ENCODE peak calls at places on chromosomes 3 and 15, in four cellular contexts. One of them, this sample, is unnamed. For H3K4me1, the result is how much of the 10 kb centered on the place peaks cover.

GRCh38 chr3:117045143-117045542 is 335.6 kb downstream of the TUSC7 start:
- DNase-seq in adrenal gland: no peak
- DNase-seq in heart right ventricle: no peak
- DNase-seq in ovary: no peak
- DNase-seq in this sample: no peak

GRCh38 chr3:16559664-16560365 is 45.4 kb downstream of the DAZL start:
- DNase-seq in ovary: no peak
- DNase-seq in adrenal gland: no peak
- DNase-seq in heart right ventricle: no peak
- DNase-seq in this sample: no peak

GRCh38 chr15:81133782-81134461 is at the start of gene CFAP161:
- DNase-seq in adrenal gland: peak
- DNase-seq in heart right ventricle: peak
- DNase-seq in ovary: peak
- DNase-seq in this sample: peak

GRCh38 chr3:178236555-178237277 is 299.5 kb upstream of the KCNMB2 start:
- DNase-seq in ovary: no peak
- DNase-seq in heart right ventricle: no peak
- DNase-seq in adrenal gland: no peak
- DNase-seq in this sample: no peak

GRCh38 chr15:87648278-87648677 is 608.3 kb downstream of the NTRK3 start:
- DNase-seq in ovary: no peak
- DNase-seq in adrenal gland: no peak
- DNase-seq in heart right ventricle: no peak
- DNase-seq in this sample: no peak

GRCh38 chr3:19931180-19931692 is 2.8 kb downstream of the EFHB start:
- DNase-seq in adrenal gland: no peak
- DNase-seq in ovary: no peak
- DNase-seq in heart right ventricle: no peak
- DNase-seq in this sample: no peak

GRCh38 chr3:16124636-16125035 is 49.8 kb upstream of the GALNT15 start:
- DNase-seq in ovary: no peak
- DNase-seq in adrenal gland: no peak
- DNase-seq in heart right ventricle: no peak
- DNase-seq in this sample: no peak

GRCh38 chr15:99169769-99170311 is 65.0 kb downstream of the SYNM start:
- DNase-seq in ovary: no peak
- DNase-seq in heart right ventricle: no peak
- DNase-seq in adrenal gland: no peak
- DNase-seq in this sample: no peak

GRCh38 chr3:21274000-21274671 is 476.9 kb downstream of the ZNF385D start:
- DNase-seq in adrenal gland: no peak
- DNase-seq in ovary: no peak
- DNase-seq in heart right ventricle: no peak
- DNase-seq in this sample: no peak

GRCh38 chr3:113234688-113235260 is 23.4 kb downstream of the BOC start:
- DNase-seq in heart right ventricle: no peak
- DNase-seq in ovary: no peak
- DNase-seq in adrenal gland: no peak
- DNase-seq in this sample: no peak

GRCh38 chr3:104604326-104605010 is 762.2 kb upstream of the ALCAM start:
- DNase-seq in ovary: no peak
- DNase-seq in heart right ventricle: no peak
- DNase-seq in adrenal gland: no peak
- DNase-seq in this sample: no peak

GRCh38 chr15:57550640-57551039 is 41.1 kb upstream of the MYZAP start:
- DNase-seq in heart right ventricle: peak
- DNase-seq in ovary: no peak
- DNase-seq in adrenal gland: no peak
- DNase-seq in this sample: peak

GRCh38 chr3:161412117-161412516 is 40.8 kb upstream of the SPTSSB start:
- DNase-seq in adrenal gland: no peak
- DNase-seq in heart right ventricle: no peak
- DNase-seq in ovary: no peak
- DNase-seq in this sample: no peak

GRCh38 chr3:161405836-161406235 is 34.5 kb upstream of the SPTSSB start:
- DNase-seq in heart right ventricle: no peak
- DNase-seq in adrenal gland: no peak
- DNase-seq in ovary: no peak
- DNase-seq in this sample: no peak

GRCh38 chr3:161409858-161410257 is 38.5 kb upstream of the SPTSSB start:
- DNase-seq in adrenal gland: no peak
- DNase-seq in heart right ventricle: no peak
- DNase-seq in ovary: no peak
- DNase-seq in this sample: no peak

GRCh38 chr3:161406594-161407555 is 35.6 kb upstream of the SPTSSB start:
- DNase-seq in ovary: no peak
- DNase-seq in adrenal gland: no peak
- DNase-seq in heart right ventricle: no peak
- DNase-seq in this sample: no peak

GRCh38 chr3:161409069-161409468 is 37.8 kb upstream of the SPTSSB start:
- DNase-seq in heart right ventricle: peak
- DNase-seq in adrenal gland: peak
- DNase-seq in ovary: no peak
- DNase-seq in this sample: no peak
- H3K4me1 ChIP-seq in heart right ventricle: under half
- H3K4me1 ChIP-seq in adrenal gland: under half
- H3K4me1 ChIP-seq in ovary: under half
- H3K4me1 ChIP-seq in this sample: under half

DNA sequence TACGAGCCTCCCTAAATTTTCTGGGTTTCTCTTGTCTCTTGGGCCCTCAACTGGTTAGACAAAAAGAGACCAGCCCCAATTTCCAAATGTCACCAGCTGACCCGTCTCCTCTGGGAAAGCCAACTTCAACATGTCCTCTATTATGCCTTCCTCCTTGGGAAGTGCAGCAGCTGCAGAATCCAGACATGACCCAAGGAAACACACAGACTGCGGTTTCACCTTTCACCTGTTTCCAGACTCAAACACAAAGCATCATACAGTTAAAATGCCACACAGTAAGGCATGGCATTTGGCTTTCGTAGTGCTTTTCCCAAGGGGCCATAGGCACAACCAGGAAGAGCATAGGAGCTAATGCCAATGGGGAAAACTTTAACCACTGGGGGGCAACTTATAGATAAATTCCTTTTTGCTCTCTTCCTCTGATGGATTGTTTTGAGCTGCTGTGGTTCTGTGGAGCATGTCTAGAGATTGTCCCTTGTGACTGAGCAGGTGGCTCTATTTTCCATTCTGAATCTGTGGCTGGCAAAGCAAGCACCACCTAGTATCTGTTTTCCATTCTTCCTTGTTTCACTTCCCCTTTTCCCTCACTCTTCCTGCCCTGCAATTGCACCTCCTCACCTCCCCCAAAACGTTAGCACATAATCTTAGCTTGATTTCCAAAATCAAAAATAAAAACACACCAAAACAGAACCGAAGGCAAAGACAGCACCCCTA is 49.3 kb downstream of the HHLA2 start:
- DNase-seq in ovary: no peak
- DNase-seq in adrenal gland: no peak
- DNase-seq in heart right ventricle: no peak
- DNase-seq in this sample: no peak
- TF ChIP-seq CTCF in ovary: no peak
- TF ChIP-seq CTCF in adrenal gland: no peak
- TF ChIP-seq CTCF in heart right ventricle: no peak
- TF ChIP-seq CTCF in this sample: no peak

GRCh38 chr15:74311734-74312444 is 55.6 kb downstream of the CYP11A1 start:
- DNase-seq in adrenal gland: no peak
- DNase-seq in heart right ventricle: no peak
- DNase-seq in ovary: no peak
- DNase-seq in this sample: no peak

GRCh38 chr15:74314897-74315438 is 52.5 kb downstream of the CYP11A1 start:
- DNase-seq in ovary: no peak
- DNase-seq in heart right ventricle: no peak
- DNase-seq in adrenal gland: no peak
- DNase-seq in this sample: no peak

GRCh38 chr15:74312445-74313007 is 54.9 kb downstream of the CYP11A1 start:
- DNase-seq in heart right ventricle: no peak
- DNase-seq in adrenal gland: no peak
- DNase-seq in ovary: no peak
- DNase-seq in this sample: no peak

GRCh38 chr15:74315626-74316025 is 51.8 kb downstream of the CYP11A1 start:
- DNase-seq in heart right ventricle: peak
- DNase-seq in adrenal gland: no peak
- DNase-seq in ovary: no peak
- DNase-seq in this sample: no peak

DNA sequence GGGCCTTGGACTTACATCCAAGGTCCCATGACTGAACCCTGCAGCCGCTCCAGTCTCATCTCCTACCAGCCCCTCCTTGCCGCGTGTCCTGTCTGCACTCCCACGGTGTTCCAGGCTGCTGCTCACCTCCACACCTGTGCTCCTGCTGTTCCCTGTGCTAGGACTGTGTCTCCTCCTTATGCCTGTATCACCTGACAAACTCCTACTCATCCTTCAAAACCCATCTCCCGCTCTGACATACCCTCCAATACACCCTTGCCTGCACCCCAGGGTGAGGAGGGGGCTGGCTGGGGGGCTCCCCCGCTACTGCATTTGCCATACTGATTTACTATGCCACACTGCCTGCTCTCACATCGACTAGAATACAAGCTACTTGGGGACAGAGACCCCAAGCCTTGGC is 53.6 kb downstream of the CYP11A1 start:
- DNase-seq in heart right ventricle: no peak
- DNase-seq in adrenal gland: no peak
- DNase-seq in ovary: no peak
- DNase-seq in this sample: no peak
- H3K4me1 ChIP-seq in heart right ventricle: under half
- H3K4me1 ChIP-seq in adrenal gland: under half
- H3K4me1 ChIP-seq in ovary: under half
- H3K4me1 ChIP-seq in this sample: under half

GRCh38 chr15:89129816-89130134 is 41.5 kb downstream of the ABHD2 start:
- DNase-seq in adrenal gland: no peak
- DNase-seq in ovary: no peak
- DNase-seq in heart right ventricle: no peak
- DNase-seq in this sample: no peak
- TF ChIP-seq CTCF in adrenal gland: no peak
- TF ChIP-seq CTCF in ovary: no peak
- TF ChIP-seq CTCF in heart right ventricle: no peak
- TF ChIP-seq CTCF in this sample: no peak

GRCh38 chr3:146155022-146155421 is 6.0 kb downstream of the PLOD2 start:
- DNase-seq in heart right ventricle: no peak
- DNase-seq in adrenal gland: no peak
- DNase-seq in ovary: no peak
- DNase-seq in this sample: no peak
- H3K4me1 ChIP-seq in heart right ventricle: half or more
- H3K4me1 ChIP-seq in adrenal gland: under half
- H3K4me1 ChIP-seq in ovary: under half
- H3K4me1 ChIP-seq in this sample: under half

DNA sequence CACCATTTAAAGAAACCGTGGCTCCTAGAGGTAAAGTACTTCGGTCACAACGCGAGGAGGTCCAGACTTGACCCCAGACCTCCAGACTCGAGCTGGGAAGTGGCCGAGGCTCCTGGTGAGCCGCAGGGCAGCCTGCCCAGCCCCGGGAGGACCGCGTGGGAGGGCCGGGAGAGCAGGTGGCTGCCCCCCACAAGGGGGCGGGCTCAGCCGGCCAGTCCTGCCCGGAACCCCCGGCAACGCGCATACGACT is at the start of gene SLC27A2:
- DNase-seq in heart right ventricle: no peak
- DNase-seq in ovary: peak
- DNase-seq in adrenal gland: no peak
- DNase-seq in this sample: no peak
- TF ChIP-seq CTCF in heart right ventricle: no peak
- TF ChIP-seq CTCF in ovary: no peak
- TF ChIP-seq CTCF in adrenal gland: peak
- TF ChIP-seq CTCF in this sample: peak

GRCh38 chr15:73983211-73983727 is 8.8 kb downstream of the STOML1 start:
- DNase-seq in adrenal gland: peak
- DNase-seq in heart right ventricle: peak
- DNase-seq in ovary: no peak
- DNase-seq in this sample: peak

GRCh38 chr15:73983773-73984172 is 8.3 kb downstream of the STOML1 start:
- DNase-seq in adrenal gland: no peak
- DNase-seq in ovary: no peak
- DNase-seq in heart right ventricle: no peak
- DNase-seq in this sample: no peak

GRCh38 chr15:73984208-73984979 is 7.7 kb downstream of the STOML1 start:
- DNase-seq in ovary: no peak
- DNase-seq in adrenal gland: no peak
- DNase-seq in heart right ventricle: no peak
- DNase-seq in this sample: no peak

GRCh38 chr15:73981761-73982222 is 10.3 kb downstream of the STOML1 start:
- DNase-seq in ovary: no peak
- DNase-seq in heart right ventricle: no peak
- DNase-seq in adrenal gland: no peak
- DNase-seq in this sample: no peak

GRCh38 chr15:73982251-73982962 is 9.7 kb downstream of the STOML1 start:
- DNase-seq in heart right ventricle: peak
- DNase-seq in adrenal gland: peak
- DNase-seq in ovary: peak
- DNase-seq in this sample: peak
- H3K4me1 ChIP-seq in heart right ventricle: half or more
- H3K4me1 ChIP-seq in adrenal gland: half or more
- H3K4me1 ChIP-seq in ovary: under half
- H3K4me1 ChIP-seq in this sample: under half

This sample was measured in right atrium auricular region.